ENCODE peak calls at places on chromosomes 16 and 17, in ten cellular contexts. I is neuronal stem cell, O is H9, F is fibroblast of gingiva, E is iPS-NIHi11, V is breast epithelium, M is GOT3, T is activated T-helper 1 cell treated with Interleukin-2 at 50 U/mL for 16 hours, A is RCC 7860, X is activated gamma-delta T cell. R is an unnamed sample.

GRCh38 chr16:4611337-4612023 is 3.2 kb downstream of the UBALD1 start:
- DNase-seq in I (no peak), O (no peak), F (no peak), E (no peak), V (no peak), M (no peak), T (no peak), A (no peak), X (no peak), R (no peak)

GRCh38 chr17:49971199-49971847 is 2.3 kb downstream of the DLX4 start:
- DNase-seq in I (no peak), O (no peak), F (no peak), E (no peak), V (no peak), M (no peak), T (no peak), A (no peak), X (no peak), R (no peak)

GRCh38 chr16:30009990-30010816 is 624 bp downstream of the DOC2A start:
- DNase-seq in I (no peak), O (no peak), F (no peak), E (no peak), V (no peak), M (no peak), T (no peak), A (no peak), X (no peak), R (no peak)

GRCh38 chr17:7440823-7441174 is 1.5 kb downstream of the FGF11 start:
- DNase-seq in I (no peak), O (peak), F (no peak), E (no peak), V (no peak), M (no peak), T (no peak), A (peak), X (no peak), R (no peak)

GRCh38 chr17:3984719-3985444 is 20.6 kb upstream of the ATP2A3 start:
- DNase-seq in I (no peak), O (no peak), F (no peak), E (no peak), V (no peak), M (no peak), T (no peak), A (no peak), X (no peak), R (no peak)

GRCh38 chr16:22077700-22078313 is 14.5 kb upstream of the VWA3A start:
- DNase-seq in I (peak), O (peak), F (peak), E (peak), V (no peak), M (peak), T (peak), A (peak), X (no peak), R (peak)

GRCh38 chr16:88133507-88133843 is 182.2 kb downstream of the BANP start:
- DNase-seq in I (no peak), O (no peak), F (no peak), E (no peak), V (no peak), M (no peak), T (no peak), A (no peak), X (no peak), R (no peak)

GRCh38 chr16:23952128-23953041 is 116.6 kb downstream of the PRKCB start:
- DNase-seq in I (peak), O (no peak), F (no peak), E (peak), V (no peak), M (no peak), T (no peak), A (no peak), X (no peak), R (no peak)

GRCh38 chr17:57363998-57364645 is 107.8 kb downstream of the MSI2 start:
- DNase-seq in I (no peak), O (no peak), F (no peak), E (no peak), V (no peak), M (no peak), T (no peak), A (no peak), X (no peak), R (no peak)

GRCh38 chr17:82940226-82941020 is 100.6 kb upstream of the ZNF750 start:
- DNase-seq in I (no peak), O (no peak), F (no peak), E (no peak), V (no peak), M (no peak), T (no peak), A (no peak), X (no peak), R (no peak)

GRCh38 chr16:78215222-78215621 is 115.8 kb downstream of the WWOX start:
- DNase-seq in I (no peak), O (no peak), F (no peak), E (no peak), V (no peak), M (no peak), T (no peak), A (no peak), X (no peak), R (no peak)

GRCh38 chr17:45332989-45333701 is 16.3 kb upstream of the MAP3K14 start:
- DNase-seq in I (no peak), O (peak), F (no peak), E (no peak), V (peak), M (no peak), T (no peak), A (peak), X (no peak), R (no peak)

GRCh38 chr16:3654249-3654991 is at the start of gene DNASE1:
- DNase-seq in I (peak), O (peak), F (peak), E (peak), V (no peak), M (no peak), T (peak), A (peak), X (no peak), R (peak)

GRCh38 chr17:36578671-36579070 is 13.0 kb upstream of the DHRS11 start:
- DNase-seq in I (no peak), O (no peak), F (peak), E (no peak), V (no peak), M (no peak), T (no peak), A (no peak), X (no peak), R (no peak)

GRCh38 chr17:43021739-43022512 is at the start of gene VAT1:
- DNase-seq in I (peak), O (peak), F (peak), E (peak), V (peak), M (no peak), T (peak), A (peak), X (peak), R (peak)

GRCh38 chr17:4480929-4481898 is 17.5 kb upstream of the SPNS2 start:
- DNase-seq in I (no peak), O (no peak), F (no peak), E (no peak), V (no peak), M (no peak), T (peak), A (no peak), X (no peak), R (no peak)

GRCh38 chr16:53754938-53755910 is 51.3 kb downstream of the FTO start:
- DNase-seq in I (no peak), O (no peak), F (no peak), E (no peak), V (no peak), M (no peak), T (no peak), A (peak), X (no peak), R (no peak)

GRCh38 chr16:55672471-55672870 is 16.7 kb downstream of the SLC6A2 start:
- DNase-seq in I (no peak), O (no peak), F (peak), E (no peak), V (no peak), M (no peak), T (no peak), A (no peak), X (no peak), R (no peak)